ENCODE peak calls at places on chromosomes 2 and 18, in ten cellular contexts. L is sigmoid colon, C is suprapubic skin, I is prostate gland, H is thyroid gland, O is ovary, Z is Peyer's patch, K is breast epithelium, B is heart left ventricle, Y is A549. V is an unnamed sample.

GRCh38 chr2:70331012-70331411 is 29.1 kb upstream of the FAM136A start:
- DNase-seq in L (no peak), C (no peak), I (no peak), H (no peak), O (no peak), Z (no peak), K (no peak), B (no peak), Y (no peak), V (no peak)

GRCh38 chr2:143856973-143857372 is 662.9 kb downstream of the ZEB2 start:
- DNase-seq in L (no peak), C (no peak), I (no peak), H (no peak), O (no peak), Z (no peak), K (no peak), B (no peak), Y (no peak), V (no peak)

GRCh38 chr2:5690718-5691658 is 1.2 kb upstream of the SOX11 start:
- DNase-seq in L (no peak), C (no peak), I (no peak), H (no peak), O (no peak), Z (no peak), K (no peak), B (no peak), Y (no peak), V (peak)

GRCh38 chr2:5440147-5440546 is 252.0 kb upstream of the SOX11 start:
- DNase-seq in L (no peak), C (no peak), I (no peak), H (no peak), O (no peak), Z (no peak), K (no peak), B (no peak), Y (no peak), V (no peak)

GRCh38 chr2:121944072-121944829 is 188.8 kb downstream of the TSN start:
- DNase-seq in L (no peak), C (no peak), I (no peak), H (no peak), O (no peak), Z (no peak), K (peak), B (no peak), Y (peak), V (no peak)

GRCh38 chr2:215136669-215137328 is 1.6 kb downstream of the ABCA12 start:
- DNase-seq in L (no peak), C (no peak), I (no peak), H (no peak), O (no peak), Z (no peak), K (no peak), B (no peak), Y (no peak), V (no peak)

GRCh38 chr2:119333360-119333759 is 33.3 kb downstream of the C2orf76 start:
- DNase-seq in L (no peak), C (no peak), I (no peak), H (no peak), O (no peak), Z (no peak), K (no peak), B (no peak), Y (no peak), V (no peak)

GRCh38 chr2:219128401-219128800 is 32.2 kb downstream of the NHEJ1 start:
- DNase-seq in L (no peak), C (no peak), I (no peak), H (no peak), O (no peak), Z (no peak), K (no peak), B (no peak), Y (no peak), V (no peak)

GRCh38 chr2:97844311-97844859 is 131.0 kb downstream of the ZAP70 start:
- DNase-seq in L (no peak), C (no peak), I (no peak), H (no peak), O (no peak), Z (no peak), K (no peak), B (no peak), Y (no peak), V (no peak)

GRCh38 chr2:222024934-222025890 is 273.6 kb downstream of the PAX3 start:
- DNase-seq in L (no peak), C (no peak), I (no peak), H (no peak), O (no peak), Z (no peak), K (no peak), B (no peak), Y (peak), V (no peak)

GRCh38 chr18:25109484-25109883 is 242.5 kb downstream of the ZNF521 start:
- DNase-seq in L (no peak), C (no peak), I (no peak), H (no peak), O (no peak), Z (no peak), K (no peak), B (no peak), Y (no peak), V (no peak)

GRCh38 chr2:38146302-38146916 is 70.5 kb upstream of the CYP1B1 start:
- DNase-seq in L (peak), C (no peak), I (no peak), H (peak), O (peak), Z (no peak), K (peak), B (peak), Y (peak), V (no peak)

GRCh38 chr18:42033137-42033810 is 78.2 kb downstream of the PIK3C3 start:
- DNase-seq in L (no peak), C (no peak), I (no peak), H (no peak), O (no peak), Z (no peak), K (no peak), B (no peak), Y (no peak), V (no peak)

GRCh38 chr2:37371979-37372378 is 27.5 kb downstream of the QPCT start:
- DNase-seq in L (no peak), C (no peak), I (no peak), H (no peak), O (no peak), Z (no peak), K (no peak), B (no peak), Y (no peak), V (peak)

GRCh38 chr2:133421516-133422324 is 146.5 kb downstream of the NCKAP5 start:
- DNase-seq in L (no peak), C (no peak), I (no peak), H (no peak), O (no peak), Z (no peak), K (no peak), B (peak), Y (no peak), V (no peak)

GRCh38 chr2:67130526-67131309 is 266.4 kb upstream of the ETAA1 start:
- DNase-seq in L (no peak), C (no peak), I (no peak), H (no peak), O (no peak), Z (no peak), K (no peak), B (no peak), Y (no peak), V (no peak)

GRCh38 chr2:153059338-153060052 is 341.1 kb downstream of the ARL6IP6 start:
- DNase-seq in L (no peak), C (no peak), I (peak), H (no peak), O (no peak), Z (no peak), K (no peak), B (no peak), Y (peak), V (no peak)

GRCh38 chr2:285506-285905 is 2.4 kb downstream of the ALKAL2 start:
- DNase-seq in L (no peak), C (no peak), I (no peak), H (no peak), O (no peak), Z (no peak), K (no peak), B (no peak), Y (no peak), V (no peak)

GRCh38 chr2:30608643-30609042 is 161.6 kb downstream of the LCLAT1 start:
- DNase-seq in L (no peak), C (no peak), I (no peak), H (no peak), O (no peak), Z (no peak), K (no peak), B (no peak), Y (no peak), V (no peak)

GRCh38 chr2:40113997-40114396 is 334.9 kb upstream of the THUMPD2 start:
- DNase-seq in L (no peak), C (no peak), I (peak), H (no peak), O (no peak), Z (no peak), K (no peak), B (no peak), Y (no peak), V (no peak)

GRCh38 chr2:162234620-162235462 is 8.4 kb downstream of the FAP start:
- DNase-seq in L (peak), C (no peak), I (no peak), H (no peak), O (no peak), Z (no peak), K (no peak), B (no peak), Y (no peak), V (no peak)

GRCh38 chr2:235416816-235417499 is 76.9 kb upstream of the AGAP1 start:
- DNase-seq in L (no peak), C (no peak), I (no peak), H (peak), O (no peak), Z (no peak), K (no peak), B (no peak), Y (peak), V (no peak)

GRCh38 chr18:43620936-43621335 is 343.6 kb upstream of the SYT4 start:
- DNase-seq in L (no peak), C (no peak), I (no peak), H (no peak), O (no peak), Z (no peak), K (no peak), B (no peak), Y (peak), V (no peak)

GRCh38 chr2:86789687-86790133 is 1.0 kb downstream of the CD8A start:
- DNase-seq in L (no peak), C (no peak), I (no peak), H (no peak), O (no peak), Z (no peak), K (no peak), B (no peak), Y (no peak), V (peak)

GRCh38 chr2:221635949-221636348 is 63.8 kb upstream of the EPHA4 start:
- DNase-seq in L (no peak), C (no peak), I (no peak), H (peak), O (no peak), Z (no peak), K (no peak), B (no peak), Y (peak), V (no peak)

GRCh38 chr2:193542762-193543161 is 1348.0 kb upstream of the TMEFF2 start:
- DNase-seq in L (no peak), C (no peak), I (no peak), H (no peak), O (no peak), Z (no peak), K (no peak), B (no peak), Y (no peak), V (no peak)

GRCh38 chr2:235463893-235464292 is 29.9 kb upstream of the AGAP1 start:
- DNase-seq in L (no peak), C (no peak), I (no peak), H (peak), O (no peak), Z (no peak), K (no peak), B (peak), Y (no peak), V (no peak)

GRCh38 chr2:109460553-109461324 is 153.0 kb downstream of the SEPTIN10 start:
- DNase-seq in L (peak), C (peak), I (no peak), H (no peak), O (no peak), Z (no peak), K (no peak), B (no peak), Y (no peak), V (no peak)

GRCh38 chr2:134728163-134728562 is 9.4 kb upstream of the TMEM163 start:
- DNase-seq in L (no peak), C (no peak), I (no peak), H (no peak), O (no peak), Z (no peak), K (no peak), B (no peak), Y (no peak), V (peak)

GRCh38 chr2:215437614-215438013 is 1.7 kb upstream of the FN1 start:
- DNase-seq in L (no peak), C (no peak), I (no peak), H (no peak), O (no peak), Z (no peak), K (no peak), B (no peak), Y (no peak), V (no peak)

GRCh38 chr2:28649481-28650260 is 102.0 kb upstream of the PPP1CB start:
- DNase-seq in L (peak), C (no peak), I (no peak), H (no peak), O (no peak), Z (no peak), K (no peak), B (no peak), Y (no peak), V (no peak)

GRCh38 chr2:3001595-3002184 is 375.9 kb downstream of the EIPR1 start:
- DNase-seq in L (no peak), C (no peak), I (peak), H (peak), O (no peak), Z (no peak), K (no peak), B (no peak), Y (no peak), V (no peak)

GRCh38 chr2:237090906-237091305 is 5.2 kb downstream of the COPS8 start:
- DNase-seq in L (no peak), C (no peak), I (no peak), H (no peak), O (no peak), Z (no peak), K (no peak), B (no peak), Y (no peak), V (no peak)

GRCh38 chr2:17353268-17353667 is 165.0 kb downstream of the RAD51AP2 start:
- DNase-seq in L (no peak), C (no peak), I (no peak), H (no peak), O (no peak), Z (no peak), K (no peak), B (no peak), Y (no peak), V (no peak)

GRCh38 chr2:121562269-121563176 is 31.8 kb downstream of the RNU4ATAC start:
- DNase-seq in L (no peak), C (no peak), I (no peak), H (no peak), O (no peak), Z (no peak), K (no peak), B (no peak), Y (no peak), V (peak)

GRCh38 chr18:54261894-54262293 is 7.4 kb upstream of the POLI start:
- DNase-seq in L (no peak), C (no peak), I (no peak), H (no peak), O (no peak), Z (peak), K (no peak), B (no peak), Y (no peak), V (no peak)

GRCh38 chr18:34870916-34871315 is 160.8 kb downstream of the DTNA start:
- DNase-seq in L (no peak), C (no peak), I (no peak), H (peak), O (no peak), Z (no peak), K (no peak), B (no peak), Y (no peak), V (no peak)

GRCh38 chr18:304887-305529 is 37.2 kb upstream of the THOC1 start:
- DNase-seq in L (no peak), C (no peak), I (no peak), H (no peak), O (no peak), Z (no peak), K (no peak), B (no peak), Y (no peak), V (no peak)

DNA sequence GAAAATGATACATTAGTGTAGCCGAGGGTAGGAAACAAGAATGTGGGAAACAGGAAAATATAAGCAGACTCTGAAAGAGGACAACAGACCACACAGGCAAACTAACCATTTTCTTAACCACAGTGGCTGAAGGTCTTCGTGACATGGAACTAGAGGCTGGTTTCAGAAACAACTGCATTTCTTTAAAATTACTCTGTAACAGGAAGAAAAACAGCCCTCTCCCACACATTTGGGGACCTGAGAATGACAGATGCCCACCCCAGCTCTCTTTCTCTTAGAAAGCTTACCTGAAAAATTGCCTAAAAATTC is 13.8 kb upstream of the SLC25A52 start:
- DNase-seq in L (no peak), C (no peak), I (no peak), H (no peak), O (no peak), Z (no peak), K (no peak), B (no peak), Y (no peak), V (no peak)
- TF ChIP-seq POLR2A in L (no peak), C (no peak), I (no peak), H (no peak), O (no peak), Z (no peak), K (no peak), B (no peak), Y (no peak), V (no peak)

GRCh38 chr18:13577091-13577697 is 149.2 kb downstream of the FAM210A start:
- DNase-seq in L (no peak), C (no peak), I (no peak), H (no peak), O (no peak), Z (no peak), K (no peak), B (no peak), Y (no peak), V (no peak)
- TF ChIP-seq POLR2A in L (no peak), C (no peak), I (no peak), H (no peak), O (no peak), Z (no peak), K (no peak), B (no peak), Y (no peak), V (no peak)

DNA sequence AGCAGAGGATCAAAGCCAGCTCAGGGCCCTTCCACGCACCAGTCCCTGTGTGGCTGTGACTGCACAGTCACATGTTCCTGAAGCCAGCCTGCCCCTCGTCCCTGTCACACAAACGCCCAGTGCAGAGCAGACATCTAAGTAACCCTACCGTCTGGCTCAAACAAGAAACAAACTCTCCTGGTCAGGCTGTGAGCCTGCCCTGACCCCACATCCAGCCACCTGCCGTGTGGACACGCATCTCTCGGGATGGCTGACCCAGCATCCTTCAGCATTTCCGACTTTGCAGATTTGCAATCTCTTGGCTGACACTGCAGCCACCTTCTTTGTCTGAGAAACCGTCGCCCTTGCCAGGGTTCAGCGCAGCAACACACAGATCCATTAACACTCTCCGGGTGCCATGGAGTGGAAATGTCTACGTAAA is 82.4 kb upstream of the ASAP2 start:
- DNase-seq in L (peak), C (no peak), I (no peak), H (no peak), O (no peak), Z (no peak), K (no peak), B (no peak), Y (no peak), V (no peak)
- TF ChIP-seq POLR2A in L (no peak), C (no peak), I (no peak), H (no peak), O (no peak), Z (no peak), K (no peak), B (no peak), Y (no peak), V (no peak)

GRCh38 chr2:55268288-55268906 is 634 bp downstream of the MTIF2 start:
- DNase-seq in L (no peak), C (no peak), I (no peak), H (no peak), O (no peak), Z (no peak), K (no peak), B (no peak), Y (no peak), V (no peak)

DNA sequence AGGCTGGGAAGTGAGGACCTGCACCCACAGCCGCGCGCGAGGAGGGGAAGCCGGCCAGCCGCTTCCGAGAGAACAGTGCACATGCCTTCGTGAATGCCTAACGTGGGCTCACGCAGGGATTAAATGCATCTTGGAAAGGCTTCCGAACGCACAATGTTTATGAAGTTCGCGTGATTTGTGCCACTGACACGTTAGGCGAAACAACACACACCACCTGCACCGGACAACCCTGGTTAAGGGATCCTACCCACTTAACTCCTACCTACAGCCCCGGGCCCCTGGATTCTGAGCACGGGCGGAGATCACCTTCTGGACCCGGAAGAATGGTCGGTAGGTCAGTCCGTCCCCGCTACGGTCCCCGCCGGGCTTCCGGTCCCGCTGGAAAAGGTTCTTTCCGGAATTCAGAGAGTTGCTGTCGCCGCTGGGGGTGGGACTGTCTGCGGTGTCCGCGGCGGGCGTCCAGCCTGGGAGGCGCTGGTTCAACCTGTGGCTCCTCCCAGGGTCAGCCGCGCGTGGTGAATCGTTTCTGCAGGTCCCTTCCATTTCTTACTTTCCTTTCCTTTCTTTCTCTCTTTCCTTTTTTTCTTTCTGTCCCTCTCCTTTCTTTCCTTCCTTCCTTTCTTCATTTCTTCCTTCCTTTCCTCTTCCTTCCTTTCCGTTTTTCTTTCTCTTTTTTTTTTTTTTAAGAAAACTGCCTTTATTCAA is at the start of gene MTIF2:
- DNase-seq in L (peak), C (peak), I (peak), H (peak), O (peak), Z (peak), K (peak), B (peak), Y (peak), V (peak)
- TF ChIP-seq POLR2A in L (peak), C (peak), I (peak), H (no peak), O (peak), Z (peak), K (no peak), B (no peak), Y (peak), V (no peak)

V was measured in esophagus muscularis mucosa.